ENCODE peak calls at places on chromosomes 11 and 22, in eight cellular contexts. One of them, this sample, is unnamed.

GRCh38 chr11:118914178-118914918 is 11.4 kb downstream of the BCL9L start:
- DNase-seq in DND-41: peak
- DNase-seq in OCI-LY7: peak
- DNase-seq in brain microvascular endothelial cell: no peak
- DNase-seq in A673: peak
- DNase-seq in HL-60: no peak
- DNase-seq in cardiac muscle cell: no peak
- DNase-seq in Caco-2: peak
- DNase-seq in this sample: no peak

GRCh38 chr22:19523240-19524169 is 705 bp downstream of the CLDN5 start:
- DNase-seq in A673: peak
- DNase-seq in DND-41: no peak
- DNase-seq in cardiac muscle cell: peak
- DNase-seq in Caco-2: no peak
- DNase-seq in brain microvascular endothelial cell: no peak
- DNase-seq in OCI-LY7: no peak
- DNase-seq in HL-60: peak
- DNase-seq in this sample: no peak

GRCh38 chr11:61904539-61905048 is 12.8 kb downstream of the RAB3IL1 start:
- DNase-seq in brain microvascular endothelial cell: no peak
- DNase-seq in OCI-LY7: no peak
- DNase-seq in cardiac muscle cell: peak
- DNase-seq in Caco-2: no peak
- DNase-seq in HL-60: no peak
- DNase-seq in A673: no peak
- DNase-seq in DND-41: no peak
- DNase-seq in this sample: no peak

GRCh38 chr11:17129003-17129402 is 51.5 kb upstream of the RPS13 start:
- DNase-seq in A673: no peak
- DNase-seq in DND-41: no peak
- DNase-seq in brain microvascular endothelial cell: peak
- DNase-seq in Caco-2: no peak
- DNase-seq in cardiac muscle cell: no peak
- DNase-seq in OCI-LY7: no peak
- DNase-seq in HL-60: no peak
- DNase-seq in this sample: no peak

GRCh38 chr11:68659158-68659921 is 25.0 kb upstream of the GAL start:
- DNase-seq in A673: peak
- DNase-seq in DND-41: no peak
- DNase-seq in brain microvascular endothelial cell: peak
- DNase-seq in OCI-LY7: no peak
- DNase-seq in Caco-2: no peak
- DNase-seq in cardiac muscle cell: no peak
- DNase-seq in HL-60: no peak
- DNase-seq in this sample: no peak

GRCh38 chr11:111438846-111439520 is 59.9 kb upstream of the POU2AF1 start:
- DNase-seq in OCI-LY7: peak
- DNase-seq in Caco-2: no peak
- DNase-seq in HL-60: no peak
- DNase-seq in brain microvascular endothelial cell: no peak
- DNase-seq in cardiac muscle cell: no peak
- DNase-seq in DND-41: peak
- DNase-seq in A673: peak
- DNase-seq in this sample: peak

GRCh38 chr11:116890193-116890592 is 52.8 kb upstream of the APOA1 start:
- DNase-seq in DND-41: peak
- DNase-seq in Caco-2: no peak
- DNase-seq in OCI-LY7: peak
- DNase-seq in brain microvascular endothelial cell: no peak
- DNase-seq in cardiac muscle cell: no peak
- DNase-seq in HL-60: no peak
- DNase-seq in A673: no peak
- DNase-seq in this sample: no peak

GRCh38 chr22:49019737-49020136 is 807.9 kb downstream of the BRD1 start:
- DNase-seq in brain microvascular endothelial cell: no peak
- DNase-seq in cardiac muscle cell: no peak
- DNase-seq in Caco-2: no peak
- DNase-seq in A673: no peak
- DNase-seq in DND-41: no peak
- DNase-seq in HL-60: no peak
- DNase-seq in OCI-LY7: no peak
- DNase-seq in this sample: no peak

GRCh38 chr11:128379587-128380279 is 207.6 kb downstream of the ETS1 start:
- DNase-seq in A673: no peak
- DNase-seq in Caco-2: no peak
- DNase-seq in HL-60: no peak
- DNase-seq in DND-41: peak
- DNase-seq in OCI-LY7: no peak
- DNase-seq in brain microvascular endothelial cell: no peak
- DNase-seq in cardiac muscle cell: peak
- DNase-seq in this sample: no peak

GRCh38 chr11:63560506-63561179 is 2.5 kb downstream of the PLAAT2 start:
- DNase-seq in brain microvascular endothelial cell: no peak
- DNase-seq in HL-60: peak
- DNase-seq in OCI-LY7: no peak
- DNase-seq in Caco-2: no peak
- DNase-seq in DND-41: peak
- DNase-seq in cardiac muscle cell: no peak
- DNase-seq in A673: no peak
- DNase-seq in this sample: no peak

GRCh38 chr11:19344661-19345518 is 104.1 kb upstream of the E2F8 start:
- DNase-seq in A673: peak
- DNase-seq in cardiac muscle cell: peak
- DNase-seq in OCI-LY7: no peak
- DNase-seq in DND-41: no peak
- DNase-seq in brain microvascular endothelial cell: no peak
- DNase-seq in Caco-2: no peak
- DNase-seq in HL-60: no peak
- DNase-seq in this sample: peak

GRCh38 chr11:122723576-122723975 is 68.1 kb downstream of the UBASH3B start:
- DNase-seq in OCI-LY7: no peak
- DNase-seq in Caco-2: no peak
- DNase-seq in A673: no peak
- DNase-seq in DND-41: peak
- DNase-seq in HL-60: no peak
- DNase-seq in brain microvascular endothelial cell: peak
- DNase-seq in cardiac muscle cell: no peak
- DNase-seq in this sample: no peak

GRCh38 chr11:57785072-57785471 is 23.5 kb downstream of the CTNND1 start:
- DNase-seq in DND-41: no peak
- DNase-seq in cardiac muscle cell: no peak
- DNase-seq in OCI-LY7: no peak
- DNase-seq in HL-60: no peak
- DNase-seq in A673: no peak
- DNase-seq in Caco-2: no peak
- DNase-seq in brain microvascular endothelial cell: no peak
- DNase-seq in this sample: no peak

GRCh38 chr22:46914916-46915894 is 152.8 kb downstream of the TBC1D22A start:
- DNase-seq in cardiac muscle cell: no peak
- DNase-seq in brain microvascular endothelial cell: no peak
- DNase-seq in Caco-2: no peak
- DNase-seq in HL-60: no peak
- DNase-seq in DND-41: no peak
- DNase-seq in A673: no peak
- DNase-seq in OCI-LY7: no peak
- DNase-seq in this sample: no peak

GRCh38 chr11:134252539-134253188 is 488 bp downstream of the THYN1 start:
- DNase-seq in Caco-2: peak
- DNase-seq in cardiac muscle cell: peak
- DNase-seq in brain microvascular endothelial cell: peak
- DNase-seq in A673: no peak
- DNase-seq in OCI-LY7: peak
- DNase-seq in HL-60: peak
- DNase-seq in DND-41: no peak
- DNase-seq in this sample: no peak

GRCh38 chr11:109641549-109641948 is 219.6 kb downstream of the C11orf87 start:
- DNase-seq in A673: peak
- DNase-seq in brain microvascular endothelial cell: peak
- DNase-seq in cardiac muscle cell: peak
- DNase-seq in HL-60: peak
- DNase-seq in Caco-2: peak
- DNase-seq in DND-41: peak
- DNase-seq in OCI-LY7: no peak
- DNase-seq in this sample: no peak

GRCh38 chr11:41115066-41115465 is 344.4 kb downstream of the LRRC4C start:
- DNase-seq in Caco-2: no peak
- DNase-seq in OCI-LY7: no peak
- DNase-seq in brain microvascular endothelial cell: no peak
- DNase-seq in cardiac muscle cell: no peak
- DNase-seq in A673: no peak
- DNase-seq in DND-41: no peak
- DNase-seq in HL-60: no peak
- DNase-seq in this sample: no peak

GRCh38 chr11:19951558-19952083 is 208.7 kb downstream of the DBX1 start:
- DNase-seq in OCI-LY7: peak
- DNase-seq in brain microvascular endothelial cell: no peak
- DNase-seq in A673: peak
- DNase-seq in HL-60: no peak
- DNase-seq in cardiac muscle cell: peak
- DNase-seq in DND-41: no peak
- DNase-seq in Caco-2: peak
- DNase-seq in this sample: peak

DNA sequence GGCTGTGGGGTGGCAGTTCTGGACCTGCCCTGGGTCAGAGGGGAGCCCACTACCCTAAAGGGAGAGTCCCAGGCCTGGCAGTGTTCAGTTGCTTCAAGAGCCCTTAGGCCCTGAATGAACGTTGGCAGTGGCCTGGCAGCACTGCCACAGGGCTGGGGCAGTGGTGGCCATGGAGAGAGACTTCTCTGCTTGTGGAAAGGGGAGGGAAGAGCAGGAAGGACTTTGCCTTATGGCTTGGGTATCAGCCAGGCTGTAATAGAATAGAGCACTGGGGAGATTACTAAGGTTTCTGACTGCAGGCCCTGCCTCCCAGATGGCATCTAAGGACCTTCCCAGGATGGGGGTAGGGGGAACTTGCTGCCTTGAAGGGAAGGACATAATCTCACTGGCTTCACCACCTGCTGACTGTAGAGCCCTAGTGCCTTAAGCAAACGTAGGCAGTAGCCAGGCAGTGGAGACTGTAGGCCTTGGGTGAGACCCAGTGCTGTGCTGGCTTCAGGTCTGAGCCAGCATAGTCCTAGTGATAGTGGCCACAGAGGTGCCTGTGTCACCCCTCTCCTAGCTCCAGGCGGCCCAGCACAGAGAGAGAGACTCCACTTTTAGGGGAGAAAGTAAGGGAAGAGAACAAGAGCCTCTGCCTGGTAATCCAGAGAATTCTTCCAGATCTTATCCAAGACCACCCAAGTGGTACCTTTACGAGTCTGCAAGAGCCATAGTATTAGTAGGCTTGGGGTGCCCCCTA is 27.6 kb downstream of the PLA2G6 start:
- DNase-seq in Caco-2: no peak
- DNase-seq in A673: no peak
- DNase-seq in cardiac muscle cell: no peak
- DNase-seq in DND-41: no peak
- DNase-seq in brain microvascular endothelial cell: no peak
- DNase-seq in HL-60: no peak
- DNase-seq in OCI-LY7: no peak
- DNase-seq in this sample: no peak
- TF ChIP-seq CTCF in Caco-2: no peak
- TF ChIP-seq CTCF in A673: no peak
- TF ChIP-seq CTCF in cardiac muscle cell: no peak
- TF ChIP-seq CTCF in DND-41: no peak
- TF ChIP-seq CTCF in brain microvascular endothelial cell: peak
- TF ChIP-seq CTCF in HL-60: no peak
- TF ChIP-seq CTCF in OCI-LY7: no peak
- TF ChIP-seq CTCF in this sample: no peak

GRCh38 chr22:43436536-43437267 is 24.9 kb downstream of the MPPED1 start:
- DNase-seq in OCI-LY7: no peak
- DNase-seq in Caco-2: no peak
- DNase-seq in brain microvascular endothelial cell: no peak
- DNase-seq in DND-41: no peak
- DNase-seq in HL-60: no peak
- DNase-seq in A673: no peak
- DNase-seq in cardiac muscle cell: no peak
- DNase-seq in this sample: no peak
- TF ChIP-seq CTCF in OCI-LY7: no peak
- TF ChIP-seq CTCF in Caco-2: no peak
- TF ChIP-seq CTCF in brain microvascular endothelial cell: no peak
- TF ChIP-seq CTCF in DND-41: no peak
- TF ChIP-seq CTCF in HL-60: no peak
- TF ChIP-seq CTCF in A673: no peak
- TF ChIP-seq CTCF in cardiac muscle cell: no peak
- TF ChIP-seq CTCF in this sample: no peak

GRCh38 chr22:30866216-30866615 is 102.4 kb downstream of the MORC2 start:
- DNase-seq in HL-60: no peak
- DNase-seq in A673: no peak
- DNase-seq in Caco-2: no peak
- DNase-seq in OCI-LY7: no peak
- DNase-seq in cardiac muscle cell: no peak
- DNase-seq in brain microvascular endothelial cell: no peak
- DNase-seq in DND-41: no peak
- DNase-seq in this sample: peak

GRCh38 chr22:30868663-30869385 is 99.8 kb downstream of the MORC2 start:
- DNase-seq in cardiac muscle cell: no peak
- DNase-seq in DND-41: peak
- DNase-seq in OCI-LY7: no peak
- DNase-seq in HL-60: no peak
- DNase-seq in A673: no peak
- DNase-seq in Caco-2: no peak
- DNase-seq in brain microvascular endothelial cell: peak
- DNase-seq in this sample: no peak

GRCh38 chr22:30865656-30866055 is 102.9 kb downstream of the MORC2 start:
- DNase-seq in Caco-2: no peak
- DNase-seq in cardiac muscle cell: no peak
- DNase-seq in DND-41: no peak
- DNase-seq in brain microvascular endothelial cell: no peak
- DNase-seq in A673: no peak
- DNase-seq in HL-60: no peak
- DNase-seq in OCI-LY7: no peak
- DNase-seq in this sample: peak

GRCh38 chr22:30867746-30868662 is 100.6 kb downstream of the MORC2 start:
- DNase-seq in cardiac muscle cell: no peak
- DNase-seq in Caco-2: no peak
- DNase-seq in OCI-LY7: no peak
- DNase-seq in DND-41: no peak
- DNase-seq in HL-60: no peak
- DNase-seq in A673: no peak
- DNase-seq in brain microvascular endothelial cell: no peak
- DNase-seq in this sample: no peak

GRCh38 chr22:30866811-30867271 is 101.7 kb downstream of the MORC2 start:
- DNase-seq in A673: no peak
- DNase-seq in DND-41: no peak
- DNase-seq in HL-60: no peak
- DNase-seq in OCI-LY7: peak
- DNase-seq in brain microvascular endothelial cell: no peak
- DNase-seq in cardiac muscle cell: no peak
- DNase-seq in Caco-2: no peak
- DNase-seq in this sample: peak
- TF ChIP-seq CTCF in A673: no peak
- TF ChIP-seq CTCF in DND-41: peak
- TF ChIP-seq CTCF in HL-60: no peak
- TF ChIP-seq CTCF in OCI-LY7: peak
- TF ChIP-seq CTCF in brain microvascular endothelial cell: peak
- TF ChIP-seq CTCF in cardiac muscle cell: no peak
- TF ChIP-seq CTCF in Caco-2: peak
- TF ChIP-seq CTCF in this sample: no peak

GRCh38 chr22:50206599-50206998 is 5.8 kb downstream of the SELENOO start:
- DNase-seq in OCI-LY7: peak
- DNase-seq in A673: peak
- DNase-seq in brain microvascular endothelial cell: peak
- DNase-seq in Caco-2: peak
- DNase-seq in HL-60: no peak
- DNase-seq in DND-41: peak
- DNase-seq in cardiac muscle cell: peak
- DNase-seq in this sample: no peak
- TF ChIP-seq CTCF in OCI-LY7: peak
- TF ChIP-seq CTCF in A673: peak
- TF ChIP-seq CTCF in brain microvascular endothelial cell: peak
- TF ChIP-seq CTCF in Caco-2: peak
- TF ChIP-seq CTCF in HL-60: no peak
- TF ChIP-seq CTCF in DND-41: peak
- TF ChIP-seq CTCF in cardiac muscle cell: peak
- TF ChIP-seq CTCF in this sample: peak